ENCODE peak calls at places on chromosome 20, in four cellular contexts. C is skeletal muscle cell, W is AG04449, B is left ventricle myocardium inferior. A is an unnamed sample.

GRCh38 chr20:17431621-17432364 is 99.4 kb downstream of the BFSP1 start:
- DNase-seq in C (peak; percentile 4), W (no peak), B (peak; percentile 47), A (peak; percentile 20)

GRCh38 chr20:40508821-40509220 is 180.2 kb downstream of the MAFB start:
- DNase-seq in B (no peak), W (no peak), C (no peak), A (no peak)

GRCh38 chr20:41308290-41308691 is 9.2 kb downstream of the ZHX3 start:
- DNase-seq in W (no peak), C (peak; percentile 51), B (no peak), A (peak; percentile 83)

GRCh38 chr20:20815711-20816455 is 103.4 kb upstream of the RALGAPA2 start:
- DNase-seq in C (no peak), W (no peak), B (no peak), A (no peak)

GRCh38 chr20:1293641-1294379 is 27.7 kb downstream of the SNPH start:
- DNase-seq in B (no peak), C (no peak), W (no peak), A (no peak)

GRCh38 chr20:39645130-39645529 is 683.0 kb downstream of the DHX35 start:
- DNase-seq in C (no peak), B (no peak), W (no peak), A (no peak)

GRCh38 chr20:36574278-36575065 is 1.1 kb downstream of the TGIF2 start:
- DNase-seq in C (no peak), B (peak; percentile 42), W (no peak), A (no peak)

GRCh38 chr20:49106332-49106731 is 60.2 kb downstream of the CSE1L start:
- DNase-seq in C (no peak), B (no peak), W (no peak), A (no peak)

GRCh38 chr20:13260620-13261279 is 39.7 kb downstream of the ISM1 start:
- DNase-seq in C (no peak), B (no peak), W (no peak), A (no peak)

DNA sequence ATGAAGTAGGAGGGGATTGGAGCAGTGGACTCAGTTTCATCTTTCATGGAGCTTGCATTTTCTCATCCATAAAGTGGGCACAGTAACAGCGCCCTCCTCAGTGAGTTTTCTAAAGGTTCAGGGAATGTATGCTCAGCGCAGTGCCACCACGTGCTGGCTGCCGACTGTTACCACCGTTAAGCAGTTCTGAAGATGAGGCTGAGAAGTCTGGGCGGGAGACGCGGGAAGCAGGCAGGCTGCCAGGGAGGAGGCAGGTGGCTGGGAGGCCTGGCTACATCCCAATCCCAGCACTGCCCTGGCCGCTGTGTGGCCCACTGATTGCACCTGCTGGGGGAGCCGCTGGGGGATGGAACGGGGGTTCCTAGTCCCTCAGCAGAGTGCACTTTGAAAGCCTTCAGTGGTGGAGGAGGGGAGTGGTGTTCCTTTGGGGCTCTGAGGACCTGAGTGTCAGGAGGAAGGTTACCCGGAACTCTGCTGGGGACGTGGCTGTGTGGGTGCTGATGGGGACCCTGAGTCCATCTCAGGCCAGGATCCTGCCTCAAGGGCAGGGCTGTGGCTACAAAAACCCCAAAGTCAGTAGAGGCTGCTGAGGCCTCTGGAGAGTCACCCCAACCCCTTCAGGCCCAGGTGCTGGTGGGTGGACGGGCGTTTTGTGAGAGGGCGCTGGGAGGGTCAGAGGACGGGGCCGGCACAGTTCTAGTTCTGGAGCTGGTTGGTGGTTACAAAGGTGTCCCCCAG is 28.0 kb upstream of the PHACTR3 start:
- DNase-seq in C (no peak), W (no peak), B (no peak), A (no peak)
- H3K4me3 ChIP-seq in C (no peak overlapping the region), W (no peak overlapping the region), B (peak overlapping the region; percentile 65), A (no peak overlapping the region)

DNA sequence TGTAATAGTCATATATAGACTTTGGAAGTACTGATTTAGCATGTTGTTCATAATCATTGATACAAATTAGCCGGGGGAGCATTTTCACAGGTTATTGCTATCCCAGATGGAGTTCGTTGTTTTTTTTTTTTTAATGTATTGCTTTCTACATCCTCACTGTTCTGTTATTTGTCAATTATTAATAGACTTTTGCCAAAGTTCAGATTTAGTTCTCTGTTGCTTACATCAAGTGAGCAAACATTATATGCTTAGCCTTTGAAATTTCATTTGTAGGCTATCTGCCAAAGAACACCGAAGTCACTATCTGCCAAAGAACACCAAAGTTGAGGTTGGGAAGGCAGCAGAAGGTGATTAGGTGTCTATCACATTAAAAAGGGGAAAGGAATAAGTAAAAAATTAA is at the start of gene HAO1:
- DNase-seq in W (no peak), B (no peak), C (no peak), A (no peak)
- H3K4me3 ChIP-seq in W (no peak within 1 kb of the TSS), B (no peak within 1 kb of the TSS), C (no peak within 1 kb of the TSS), A (no peak within 1 kb of the TSS)

DNA sequence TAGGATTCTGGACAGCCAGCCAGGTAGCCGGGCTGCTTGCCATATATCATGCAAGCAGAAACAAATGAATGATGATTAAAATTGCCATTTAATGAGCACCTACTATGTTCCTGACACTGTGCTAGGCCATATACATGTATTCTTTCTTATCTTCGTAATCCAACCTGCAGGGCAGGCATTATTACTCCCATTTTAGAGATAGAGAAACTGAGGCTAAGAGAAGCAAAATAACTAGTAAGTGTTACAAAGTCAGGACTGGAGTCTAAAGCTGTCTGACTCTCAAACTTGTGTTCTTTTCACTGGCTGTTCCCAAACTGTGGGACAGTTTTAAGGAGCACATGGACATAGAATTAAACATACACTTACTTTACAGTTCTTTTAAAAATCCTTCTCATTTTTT is 2.0 kb downstream of the CD40 start:
- DNase-seq in B (no peak), C (no peak), W (no peak), A (no peak)
- H3K4me3 ChIP-seq in B (no peak overlapping the region), C (no peak overlapping the region), W (no peak overlapping the region), A (no peak overlapping the region)

GRCh38 chr20:50865591-50865990 is 65.6 kb downstream of the ADNP start:
- DNase-seq in C (no peak), B (no peak), W (no peak), A (no peak)
- H3K4me3 ChIP-seq in C (no peak overlapping the region), B (no peak overlapping the region), W (no peak overlapping the region), A (no peak overlapping the region)

A was measured in astrocyte of the cerebellum.